ENCODE peak calls at places on chromosomes 4 and X, in four cellular contexts. One of them, this sample, is unnamed.

GRCh38 chr4:139453041-139453370 is 915 bp upstream of the RAB33B start:
- DNase-seq in HCT116: no peak
- DNase-seq in H1: no peak
- DNase-seq in HepG2: peak; percentile 88
- DNase-seq in this sample: peak; percentile 29

GRCh38 chr4:2066571-2067445 is 7.7 kb downstream of the NAT8L start:
- DNase-seq in HCT116: no peak
- DNase-seq in HepG2: no peak
- DNase-seq in H1: no peak
- DNase-seq in this sample: no peak

GRCh38 chr4:183388021-183388420 is 56.4 kb upstream of the CDKN2AIP start:
- DNase-seq in H1: no peak
- DNase-seq in HCT116: no peak
- DNase-seq in HepG2: no peak
- DNase-seq in this sample: no peak

GRCh38 chr4:35465096-35465495 is 779.2 kb downstream of the ARAP2 start:
- DNase-seq in HCT116: no peak
- DNase-seq in HepG2: no peak
- DNase-seq in H1: no peak
- DNase-seq in this sample: no peak

GRCh38 chrX:41912922-41913321 is 10.4 kb downstream of the CASK start:
- DNase-seq in HepG2: no peak
- DNase-seq in H1: no peak
- DNase-seq in HCT116: no peak
- DNase-seq in this sample: no peak

GRCh38 chr4:123452585-123452984 is 56.0 kb downstream of the SPRY1 start:
- DNase-seq in H1: no peak
- DNase-seq in HepG2: peak; percentile 20
- DNase-seq in HCT116: no peak
- DNase-seq in this sample: no peak

GRCh38 chr4:3346146-3346545 is 53.3 kb downstream of the RGS12 start:
- DNase-seq in H1: no peak
- DNase-seq in HepG2: peak; percentile 81
- DNase-seq in HCT116: peak; percentile 47
- DNase-seq in this sample: no peak

GRCh38 chr4:41510179-41510578 is 27.8 kb upstream of the LIMCH1 start:
- DNase-seq in H1: no peak
- DNase-seq in HepG2: no peak
- DNase-seq in HCT116: no peak
- DNase-seq in this sample: no peak

GRCh38 chrX:41302293-41302868 is 31.6 kb upstream of the DDX3X start:
- DNase-seq in HCT116: no peak
- DNase-seq in H1: no peak
- DNase-seq in HepG2: no peak
- DNase-seq in this sample: no peak

GRCh38 chr4:128376303-128376702 is 88.7 kb upstream of the PGRMC2 start:
- DNase-seq in HepG2: no peak
- DNase-seq in HCT116: no peak
- DNase-seq in H1: no peak
- DNase-seq in this sample: no peak

DNA sequence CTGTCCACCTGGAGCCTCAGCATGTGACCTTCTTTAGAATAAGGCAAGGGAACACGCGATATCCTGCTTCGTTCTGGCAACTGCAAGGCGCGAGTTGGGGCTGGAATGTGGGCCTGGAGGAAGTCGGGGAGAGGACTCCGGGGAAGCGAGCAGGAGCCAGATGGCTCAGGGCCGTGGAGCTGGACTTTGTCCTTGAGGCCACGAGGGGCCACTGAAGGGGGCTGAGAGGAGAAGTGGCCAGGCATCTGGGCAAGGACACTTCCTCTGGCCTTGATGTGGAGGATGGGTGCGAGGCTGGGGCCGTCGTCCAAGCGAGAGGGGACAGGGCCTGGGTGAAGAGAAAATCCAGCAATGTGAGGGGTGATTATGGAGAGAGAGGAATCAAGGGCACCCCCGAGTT is 12.2 kb upstream of the DUSP9 start:
- DNase-seq in H1: no peak
- DNase-seq in HCT116: no peak
- DNase-seq in HepG2: no peak
- DNase-seq in this sample: no peak
- TF ChIP-seq POLR2AphosphoS5 in H1: no peak
- TF ChIP-seq POLR2AphosphoS5 in HCT116: no peak
- TF ChIP-seq POLR2AphosphoS5 in HepG2: no peak
- TF ChIP-seq POLR2AphosphoS5 in this sample: no peak

DNA sequence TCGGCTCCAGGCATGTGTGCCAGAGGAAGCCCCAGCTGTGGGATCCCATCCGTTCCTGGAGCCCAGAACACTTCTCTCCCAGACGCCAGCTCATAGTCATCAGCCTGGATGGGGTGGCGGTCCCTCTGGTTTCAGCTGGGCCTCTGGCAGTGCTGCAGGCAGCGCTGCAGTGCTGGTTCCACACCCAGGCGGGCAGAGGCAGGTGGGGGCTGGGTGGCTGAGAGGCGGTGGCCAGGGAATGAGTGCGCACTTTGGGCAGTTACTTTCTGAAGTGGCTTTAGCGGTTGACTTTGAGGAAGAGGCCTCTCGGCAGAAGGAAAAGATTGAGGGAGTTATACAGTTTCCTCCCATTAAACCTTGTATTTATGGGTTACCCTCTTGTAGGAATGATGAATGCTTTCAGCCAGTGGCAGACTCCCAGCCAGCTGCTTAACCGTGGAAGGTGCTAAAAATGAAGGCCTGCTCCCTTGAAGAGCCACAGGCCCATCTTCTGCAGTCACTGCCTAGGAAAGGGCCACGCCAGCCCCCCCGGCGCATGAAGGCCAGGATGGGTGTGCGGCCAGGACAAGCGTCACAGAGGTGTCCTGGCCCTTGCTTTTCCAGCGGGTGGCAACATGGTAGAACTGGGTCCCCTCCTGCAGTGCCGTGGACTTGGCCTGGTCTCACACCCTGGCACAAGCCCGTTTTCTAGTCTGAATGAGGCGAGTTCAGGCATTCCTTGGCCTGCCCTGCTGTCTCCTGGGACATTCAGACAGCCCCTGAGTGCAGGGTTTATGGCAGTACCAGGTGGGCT is 9.9 kb downstream of the TADA2B start:
- DNase-seq in HCT116: no peak
- DNase-seq in HepG2: no peak
- DNase-seq in H1: no peak
- DNase-seq in this sample: no peak
- TF ChIP-seq POLR2AphosphoS5 in HCT116: no peak
- TF ChIP-seq POLR2AphosphoS5 in HepG2: no peak
- TF ChIP-seq POLR2AphosphoS5 in H1: no peak
- TF ChIP-seq POLR2AphosphoS5 in this sample: no peak

GRCh38 chr4:122129061-122129460 is 23.1 kb upstream of the BLTP1 start:
- DNase-seq in H1: no peak
- DNase-seq in HCT116: no peak
- DNase-seq in HepG2: no peak
- DNase-seq in this sample: no peak

GRCh38 chr4:122131562-122132157 is 20.5 kb upstream of the BLTP1 start:
- DNase-seq in H1: no peak
- DNase-seq in HCT116: no peak
- DNase-seq in HepG2: no peak
- DNase-seq in this sample: no peak
- TF ChIP-seq POLR2AphosphoS5 in H1: no peak
- TF ChIP-seq POLR2AphosphoS5 in HCT116: no peak
- TF ChIP-seq POLR2AphosphoS5 in HepG2: no peak
- TF ChIP-seq POLR2AphosphoS5 in this sample: no peak

GRCh38 chrX:18897611-18898010 is 86.3 kb downstream of the PHKA2 start:
- DNase-seq in HCT116: no peak
- DNase-seq in H1: no peak
- DNase-seq in HepG2: no peak
- DNase-seq in this sample: no peak

GRCh38 chrX:18896680-18897544 is 87.0 kb downstream of the PHKA2 start:
- DNase-seq in HepG2: no peak
- DNase-seq in H1: no peak
- DNase-seq in HCT116: no peak
- DNase-seq in this sample: no peak

GRCh38 chrX:18894156-18894555 is 89.8 kb downstream of the PHKA2 start:
- DNase-seq in HCT116: no peak
- DNase-seq in HepG2: no peak
- DNase-seq in H1: no peak
- DNase-seq in this sample: no peak

GRCh38 chrX:18893536-18893935 is 90.4 kb downstream of the PHKA2 start:
- DNase-seq in HCT116: no peak
- DNase-seq in HepG2: no peak
- DNase-seq in H1: no peak
- DNase-seq in this sample: no peak

GRCh38 chrX:18895157-18895952 is 88.6 kb downstream of the PHKA2 start:
- DNase-seq in HepG2: no peak
- DNase-seq in H1: no peak
- DNase-seq in HCT116: no peak
- DNase-seq in this sample: no peak
- TF ChIP-seq POLR2AphosphoS5 in HepG2: no peak
- TF ChIP-seq POLR2AphosphoS5 in H1: no peak
- TF ChIP-seq POLR2AphosphoS5 in HCT116: no peak
- TF ChIP-seq POLR2AphosphoS5 in this sample: no peak

GRCh38 chrX:118522230-118522926 is 26.8 kb downstream of the DOCK11 start:
- DNase-seq in HCT116: no peak
- DNase-seq in H1: no peak
- DNase-seq in HepG2: no peak
- DNase-seq in this sample: no peak

GRCh38 chrX:118521435-118521834 is 25.8 kb downstream of the DOCK11 start:
- DNase-seq in HepG2: no peak
- DNase-seq in H1: no peak
- DNase-seq in HCT116: no peak
- DNase-seq in this sample: no peak

GRCh38 chrX:118520858-118521206 is 25.2 kb downstream of the DOCK11 start:
- DNase-seq in H1: no peak
- DNase-seq in HepG2: no peak
- DNase-seq in HCT116: no peak
- DNase-seq in this sample: no peak

GRCh38 chrX:118519411-118520205 is 24.0 kb downstream of the DOCK11 start:
- DNase-seq in HCT116: no peak
- DNase-seq in H1: no peak
- DNase-seq in HepG2: no peak
- DNase-seq in this sample: no peak

GRCh38 chrX:118520206-118520857 is 24.7 kb downstream of the DOCK11 start:
- DNase-seq in H1: no peak
- DNase-seq in HCT116: no peak
- DNase-seq in HepG2: no peak
- DNase-seq in this sample: no peak
- TF ChIP-seq POLR2AphosphoS5 in H1: no peak
- TF ChIP-seq POLR2AphosphoS5 in HCT116: no peak
- TF ChIP-seq POLR2AphosphoS5 in HepG2: no peak
- TF ChIP-seq POLR2AphosphoS5 in this sample: no peak

GRCh38 chr4:72468904-72469502 is 100.0 kb downstream of the ADAMTS3 start:
- DNase-seq in HCT116: peak; percentile 4
- DNase-seq in H1: no peak
- DNase-seq in HepG2: peak; percentile 17
- DNase-seq in this sample: no peak

GRCh38 chr4:72467633-72468032 is 101.4 kb downstream of the ADAMTS3 start:
- DNase-seq in H1: no peak
- DNase-seq in HepG2: no peak
- DNase-seq in HCT116: no peak
- DNase-seq in this sample: no peak

GRCh38 chr4:72471816-72472215 is 97.2 kb downstream of the ADAMTS3 start:
- DNase-seq in HepG2: no peak
- DNase-seq in H1: no peak
- DNase-seq in HCT116: no peak
- DNase-seq in this sample: no peak

GRCh38 chr4:72473434-72473900 is 95.6 kb downstream of the ADAMTS3 start:
- DNase-seq in H1: no peak
- DNase-seq in HCT116: no peak
- DNase-seq in HepG2: no peak
- DNase-seq in this sample: no peak
- TF ChIP-seq POLR2AphosphoS5 in H1: no peak
- TF ChIP-seq POLR2AphosphoS5 in HCT116: no peak
- TF ChIP-seq POLR2AphosphoS5 in HepG2: no peak
- TF ChIP-seq POLR2AphosphoS5 in this sample: no peak

GRCh38 chr4:40199999-40200880 is 3.4 kb downstream of the RHOH start:
- DNase-seq in HepG2: no peak
- DNase-seq in H1: no peak
- DNase-seq in HCT116: no peak
- DNase-seq in this sample: no peak

GRCh38 chr4:40202474-40202873 is 5.6 kb downstream of the RHOH start:
- DNase-seq in H1: no peak
- DNase-seq in HepG2: no peak
- DNase-seq in HCT116: no peak
- DNase-seq in this sample: no peak

GRCh38 chr4:40201898-40202297 is 5.1 kb downstream of the RHOH start:
- DNase-seq in H1: no peak
- DNase-seq in HepG2: no peak
- DNase-seq in HCT116: no peak
- DNase-seq in this sample: no peak

GRCh38 chr4:40199179-40199670 is 2.4 kb downstream of the RHOH start:
- DNase-seq in H1: no peak
- DNase-seq in HepG2: no peak
- DNase-seq in HCT116: no peak
- DNase-seq in this sample: no peak

DNA sequence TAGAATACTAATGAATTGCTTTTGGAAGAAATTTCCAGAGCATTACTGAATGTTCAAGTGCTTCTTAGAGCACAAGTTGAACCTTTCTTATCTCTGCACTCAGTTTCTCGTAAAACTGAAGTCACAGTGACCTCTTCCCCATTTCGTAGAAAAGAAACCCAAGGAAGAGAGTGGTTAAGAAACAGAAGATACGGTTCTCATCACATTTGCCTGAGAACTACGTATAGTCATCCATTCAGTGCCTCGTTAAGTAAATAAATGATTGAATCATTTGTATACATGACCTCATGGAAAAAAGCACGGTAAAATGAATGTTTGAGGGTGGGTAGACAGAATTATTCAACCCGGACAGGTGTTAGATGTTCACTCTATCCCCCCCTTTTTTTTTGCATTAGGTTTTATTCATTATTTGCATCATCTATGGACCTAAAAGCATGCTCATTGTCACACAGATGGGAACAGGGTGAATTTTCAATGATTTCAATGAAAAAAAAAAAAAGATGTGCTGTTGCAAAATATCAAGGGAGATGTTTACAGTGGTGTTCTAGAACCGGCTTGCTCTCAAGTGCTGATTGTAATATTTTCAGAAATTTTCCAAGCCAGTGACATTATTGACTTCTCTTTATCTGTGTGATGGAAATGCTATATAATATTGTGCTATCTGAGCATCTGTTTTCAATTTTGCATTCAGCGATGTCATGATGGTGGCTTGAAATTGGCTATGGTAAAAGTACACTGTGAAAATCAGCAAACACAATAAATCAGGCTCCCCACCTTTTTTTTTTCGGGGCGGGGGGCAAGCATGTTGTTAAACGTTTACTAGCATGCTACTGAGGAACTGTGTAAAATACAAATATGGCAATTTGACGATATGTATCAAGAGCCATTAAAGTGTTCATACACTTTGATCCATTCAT is 4.3 kb downstream of the RHOH start:
- DNase-seq in HCT116: no peak
- DNase-seq in H1: no peak
- DNase-seq in HepG2: no peak
- DNase-seq in this sample: no peak
- TF ChIP-seq POLR2AphosphoS5 in HCT116: no peak
- TF ChIP-seq POLR2AphosphoS5 in H1: no peak
- TF ChIP-seq POLR2AphosphoS5 in HepG2: no peak
- TF ChIP-seq POLR2AphosphoS5 in this sample: no peak